ENCODE peak calls at places on chromosomes 6 and 20, in six cellular contexts. One of them, this sample, is unnamed.

GRCh38 chr20:46013826-46014516 is 5.3 kb downstream of the MMP9 start:
- DNase-seq in T follicular helper cell: peak
- DNase-seq in bronchial epithelial cell: peak
- DNase-seq in iPS-NIHi11: peak
- DNase-seq in KBM-7: peak
- DNase-seq in dorsolateral prefrontal cortex: no peak
- DNase-seq in this sample: peak

GRCh38 chr20:49112596-49113274 is 66.6 kb downstream of the CSE1L start:
- DNase-seq in iPS-NIHi11: no peak
- DNase-seq in T follicular helper cell: no peak
- DNase-seq in bronchial epithelial cell: no peak
- DNase-seq in dorsolateral prefrontal cortex: no peak
- DNase-seq in KBM-7: no peak
- DNase-seq in this sample: no peak

GRCh38 chr6:107318100-107318736 is 141.1 kb downstream of the PDSS2 start:
- DNase-seq in iPS-NIHi11: peak
- DNase-seq in KBM-7: peak
- DNase-seq in dorsolateral prefrontal cortex: no peak
- DNase-seq in T follicular helper cell: no peak
- DNase-seq in bronchial epithelial cell: peak
- DNase-seq in this sample: no peak

GRCh38 chr6:157123245-157123644 is 200.1 kb downstream of the TMEM242 start:
- DNase-seq in iPS-NIHi11: no peak
- DNase-seq in dorsolateral prefrontal cortex: no peak
- DNase-seq in T follicular helper cell: no peak
- DNase-seq in bronchial epithelial cell: no peak
- DNase-seq in KBM-7: no peak
- DNase-seq in this sample: no peak

GRCh38 chr20:63708301-63709148 is 686 bp downstream of the ZGPAT start:
- DNase-seq in dorsolateral prefrontal cortex: no peak
- DNase-seq in iPS-NIHi11: no peak
- DNase-seq in bronchial epithelial cell: no peak
- DNase-seq in T follicular helper cell: no peak
- DNase-seq in KBM-7: no peak
- DNase-seq in this sample: no peak

GRCh38 chr20:15848126-15848525 is 725.1 kb downstream of the KIF16B start:
- DNase-seq in dorsolateral prefrontal cortex: no peak
- DNase-seq in iPS-NIHi11: no peak
- DNase-seq in T follicular helper cell: no peak
- DNase-seq in KBM-7: no peak
- DNase-seq in bronchial epithelial cell: no peak
- DNase-seq in this sample: no peak

GRCh38 chr6:72374864-72375263 is 247.0 kb upstream of the KCNQ5 start:
- DNase-seq in T follicular helper cell: no peak
- DNase-seq in bronchial epithelial cell: no peak
- DNase-seq in KBM-7: no peak
- DNase-seq in dorsolateral prefrontal cortex: no peak
- DNase-seq in iPS-NIHi11: no peak
- DNase-seq in this sample: no peak

GRCh38 chr6:9484091-9484490 is 930.8 kb downstream of the TFAP2A start:
- DNase-seq in KBM-7: no peak
- DNase-seq in iPS-NIHi11: no peak
- DNase-seq in bronchial epithelial cell: peak
- DNase-seq in dorsolateral prefrontal cortex: no peak
- DNase-seq in T follicular helper cell: no peak
- DNase-seq in this sample: no peak

GRCh38 chr6:74128536-74128935 is 432.5 kb downstream of the CD109 start:
- DNase-seq in T follicular helper cell: no peak
- DNase-seq in bronchial epithelial cell: peak
- DNase-seq in iPS-NIHi11: no peak
- DNase-seq in dorsolateral prefrontal cortex: no peak
- DNase-seq in KBM-7: no peak
- DNase-seq in this sample: no peak

GRCh38 chr6:169188051-169188863 is 65.4 kb downstream of the THBS2 start:
- DNase-seq in dorsolateral prefrontal cortex: no peak
- DNase-seq in KBM-7: no peak
- DNase-seq in bronchial epithelial cell: peak
- DNase-seq in T follicular helper cell: no peak
- DNase-seq in iPS-NIHi11: no peak
- DNase-seq in this sample: no peak

GRCh38 chr6:34468378-34468892 is 2.6 kb downstream of the PACSIN1 start:
- DNase-seq in bronchial epithelial cell: no peak
- DNase-seq in KBM-7: no peak
- DNase-seq in dorsolateral prefrontal cortex: no peak
- DNase-seq in T follicular helper cell: no peak
- DNase-seq in iPS-NIHi11: no peak
- DNase-seq in this sample: no peak

GRCh38 chr20:8527998-8528397 is 395.9 kb downstream of the PLCB1 start:
- DNase-seq in T follicular helper cell: no peak
- DNase-seq in dorsolateral prefrontal cortex: no peak
- DNase-seq in bronchial epithelial cell: peak
- DNase-seq in KBM-7: peak
- DNase-seq in iPS-NIHi11: no peak
- DNase-seq in this sample: no peak

GRCh38 chr6:36131517-36132220 is 1.4 kb downstream of the MAPK13 start:
- DNase-seq in dorsolateral prefrontal cortex: peak
- DNase-seq in bronchial epithelial cell: peak
- DNase-seq in KBM-7: peak
- DNase-seq in iPS-NIHi11: no peak
- DNase-seq in T follicular helper cell: no peak
- DNase-seq in this sample: peak

GRCh38 chr6:136750821-136751220 is 41.5 kb downstream of the MAP3K5 start:
- DNase-seq in KBM-7: no peak
- DNase-seq in T follicular helper cell: no peak
- DNase-seq in dorsolateral prefrontal cortex: no peak
- DNase-seq in iPS-NIHi11: no peak
- DNase-seq in bronchial epithelial cell: no peak
- DNase-seq in this sample: no peak

GRCh38 chr6:82419088-82419720 is 55.6 kb downstream of the TPBG start:
- DNase-seq in iPS-NIHi11: no peak
- DNase-seq in dorsolateral prefrontal cortex: no peak
- DNase-seq in bronchial epithelial cell: no peak
- DNase-seq in T follicular helper cell: no peak
- DNase-seq in KBM-7: no peak
- DNase-seq in this sample: no peak

GRCh38 chr6:132244744-132245143 is 156.5 kb downstream of the MOXD1 start:
- DNase-seq in T follicular helper cell: no peak
- DNase-seq in dorsolateral prefrontal cortex: no peak
- DNase-seq in KBM-7: no peak
- DNase-seq in iPS-NIHi11: no peak
- DNase-seq in bronchial epithelial cell: no peak
- DNase-seq in this sample: no peak

GRCh38 chr20:18835850-18836249 is 22.3 kb downstream of the SCP2D1 start:
- DNase-seq in T follicular helper cell: no peak
- DNase-seq in KBM-7: no peak
- DNase-seq in bronchial epithelial cell: no peak
- DNase-seq in iPS-NIHi11: no peak
- DNase-seq in dorsolateral prefrontal cortex: no peak
- DNase-seq in this sample: no peak

GRCh38 chr6:110329729-110330436 is 28.3 kb downstream of the METTL24 start:
- DNase-seq in bronchial epithelial cell: no peak
- DNase-seq in iPS-NIHi11: no peak
- DNase-seq in KBM-7: no peak
- DNase-seq in T follicular helper cell: no peak
- DNase-seq in dorsolateral prefrontal cortex: peak
- DNase-seq in this sample: no peak

GRCh38 chr6:18269253-18269652 is 4.9 kb upstream of the DEK start:
- DNase-seq in T follicular helper cell: no peak
- DNase-seq in bronchial epithelial cell: peak
- DNase-seq in KBM-7: peak
- DNase-seq in dorsolateral prefrontal cortex: no peak
- DNase-seq in iPS-NIHi11: no peak
- DNase-seq in this sample: no peak

GRCh38 chr20:1302578-1303541 is 26.1 kb downstream of the SDCBP2 start:
- DNase-seq in T follicular helper cell: no peak
- DNase-seq in bronchial epithelial cell: no peak
- DNase-seq in iPS-NIHi11: no peak
- DNase-seq in KBM-7: peak
- DNase-seq in dorsolateral prefrontal cortex: no peak
- DNase-seq in this sample: no peak

GRCh38 chr6:163001341-163001740 is 273.6 kb downstream of the PACRG start:
- DNase-seq in iPS-NIHi11: no peak
- DNase-seq in bronchial epithelial cell: no peak
- DNase-seq in KBM-7: no peak
- DNase-seq in dorsolateral prefrontal cortex: no peak
- DNase-seq in T follicular helper cell: no peak
- DNase-seq in this sample: no peak

GRCh38 chr6:96211341-96211740 is 195.6 kb downstream of the FUT9 start:
- DNase-seq in T follicular helper cell: no peak
- DNase-seq in dorsolateral prefrontal cortex: no peak
- DNase-seq in iPS-NIHi11: no peak
- DNase-seq in KBM-7: no peak
- DNase-seq in bronchial epithelial cell: no peak
- DNase-seq in this sample: no peak

GRCh38 chr20:53040678-53041674 is 68.8 kb downstream of the TSHZ2 start:
- DNase-seq in KBM-7: no peak
- DNase-seq in dorsolateral prefrontal cortex: no peak
- DNase-seq in T follicular helper cell: no peak
- DNase-seq in bronchial epithelial cell: peak
- DNase-seq in iPS-NIHi11: no peak
- DNase-seq in this sample: no peak

GRCh38 chr6:65280060-65280459 is 427.0 kb downstream of the EYS start:
- DNase-seq in bronchial epithelial cell: no peak
- DNase-seq in dorsolateral prefrontal cortex: no peak
- DNase-seq in T follicular helper cell: no peak
- DNase-seq in iPS-NIHi11: no peak
- DNase-seq in KBM-7: no peak
- DNase-seq in this sample: no peak

GRCh38 chr6:158769696-158770446 is 49.3 kb downstream of the EZR start:
- DNase-seq in iPS-NIHi11: no peak
- DNase-seq in T follicular helper cell: no peak
- DNase-seq in KBM-7: no peak
- DNase-seq in bronchial epithelial cell: no peak
- DNase-seq in dorsolateral prefrontal cortex: peak
- DNase-seq in this sample: no peak

GRCh38 chr6:116667620-116668019 is 946 bp downstream of the ZUP1 start:
- DNase-seq in KBM-7: peak
- DNase-seq in iPS-NIHi11: no peak
- DNase-seq in T follicular helper cell: no peak
- DNase-seq in dorsolateral prefrontal cortex: no peak
- DNase-seq in bronchial epithelial cell: no peak
- DNase-seq in this sample: no peak

GRCh38 chr6:45272626-45273025 is 55.5 kb upstream of the RUNX2 start:
- DNase-seq in dorsolateral prefrontal cortex: no peak
- DNase-seq in T follicular helper cell: no peak
- DNase-seq in KBM-7: no peak
- DNase-seq in iPS-NIHi11: no peak
- DNase-seq in bronchial epithelial cell: no peak
- DNase-seq in this sample: no peak

GRCh38 chr6:43395822-43396221 is 26.4 kb upstream of the ZNF318 start:
- DNase-seq in T follicular helper cell: no peak
- DNase-seq in iPS-NIHi11: no peak
- DNase-seq in bronchial epithelial cell: no peak
- DNase-seq in KBM-7: no peak
- DNase-seq in dorsolateral prefrontal cortex: no peak
- DNase-seq in this sample: no peak

GRCh38 chr20:10217517-10218410 is 866 bp upstream of the SNAP25 start:
- DNase-seq in bronchial epithelial cell: peak
- DNase-seq in KBM-7: no peak
- DNase-seq in T follicular helper cell: no peak
- DNase-seq in iPS-NIHi11: peak
- DNase-seq in dorsolateral prefrontal cortex: peak
- DNase-seq in this sample: no peak

GRCh38 chr6:41728073-41728936 is 7.1 kb downstream of the TFEB start:
- DNase-seq in bronchial epithelial cell: no peak
- DNase-seq in KBM-7: no peak
- DNase-seq in iPS-NIHi11: no peak
- DNase-seq in T follicular helper cell: no peak
- DNase-seq in dorsolateral prefrontal cortex: peak
- DNase-seq in this sample: no peak

GRCh38 chr6:107416179-107416578 is 43.2 kb downstream of the PDSS2 start:
- DNase-seq in dorsolateral prefrontal cortex: no peak
- DNase-seq in KBM-7: no peak
- DNase-seq in iPS-NIHi11: no peak
- DNase-seq in bronchial epithelial cell: no peak
- DNase-seq in T follicular helper cell: no peak
- DNase-seq in this sample: no peak

GRCh38 chr20:23446505-23446904 is 6.2 kb downstream of the CST11 start:
- DNase-seq in bronchial epithelial cell: peak
- DNase-seq in T follicular helper cell: no peak
- DNase-seq in iPS-NIHi11: peak
- DNase-seq in dorsolateral prefrontal cortex: no peak
- DNase-seq in KBM-7: peak
- DNase-seq in this sample: no peak

GRCh38 chr6:49647470-49647869 is 10.8 kb upstream of the RHAG start:
- DNase-seq in bronchial epithelial cell: no peak
- DNase-seq in KBM-7: no peak
- DNase-seq in T follicular helper cell: no peak
- DNase-seq in iPS-NIHi11: no peak
- DNase-seq in dorsolateral prefrontal cortex: no peak
- DNase-seq in this sample: no peak

GRCh38 chr20:45629496-45630100 is at the start of gene WFDC10A:
- DNase-seq in bronchial epithelial cell: peak
- DNase-seq in dorsolateral prefrontal cortex: peak
- DNase-seq in iPS-NIHi11: peak
- DNase-seq in KBM-7: peak
- DNase-seq in T follicular helper cell: no peak
- DNase-seq in this sample: no peak

GRCh38 chr6:83536034-83536646 is 23.8 kb downstream of the PRSS35 start:
- DNase-seq in T follicular helper cell: peak
- DNase-seq in iPS-NIHi11: peak
- DNase-seq in KBM-7: peak
- DNase-seq in dorsolateral prefrontal cortex: no peak
- DNase-seq in bronchial epithelial cell: peak
- DNase-seq in this sample: peak

GRCh38 chr6:29845405-29846006 is 17.9 kb downstream of the HLA-G start:
- DNase-seq in dorsolateral prefrontal cortex: no peak
- DNase-seq in T follicular helper cell: no peak
- DNase-seq in iPS-NIHi11: no peak
- DNase-seq in KBM-7: no peak
- DNase-seq in bronchial epithelial cell: peak
- DNase-seq in this sample: no peak

This sample was measured in T-helper 17 cell.